ENCODE peak calls at places on chromosomes 13 and 19, in ten cellular contexts. Q is ovary, Y is esophagus squamous epithelium, L is uterus, H is heart left ventricle, K is IMR-90, E is gastrocnemius medialis, N is A549, B is NB4, V is lower leg skin. T is an unnamed sample.

GRCh38 chr13:78604782-78605611 is 1.6 kb upstream of the POU4F1 start:
- DNase-seq in L (no peak), K (peak; percentile 8), B (peak; percentile 38), Q (no peak), N (peak; percentile 58), E (no peak), Y (no peak), H (no peak), V (no peak), T (no peak)

GRCh38 chr13:114010401-114011101 is 36.7 kb upstream of the C13orf46 start:
- DNase-seq in Q (no peak), H (no peak), E (no peak), Y (no peak), V (peak; percentile 80), L (no peak), B (no peak), K (no peak), N (no peak), T (no peak)

GRCh38 chr13:39877134-39877533 is 221.7 kb downstream of the COG6 start:
- DNase-seq in L (no peak), Q (no peak), N (no peak), E (no peak), Y (no peak), H (no peak), B (no peak), K (no peak), V (no peak), T (no peak)

GRCh38 chr13:76792680-76793334 is 93.4 kb downstream of the KCTD12 start:
- DNase-seq in N (no peak), H (peak; percentile 64), Q (no peak), Y (no peak), E (peak; percentile 26), K (peak; percentile 66), L (peak; percentile 28), V (no peak), B (no peak), T (no peak)

GRCh38 chr13:93234459-93234858 is 7.9 kb downstream of the GPC6 start:
- DNase-seq in H (no peak), L (no peak), V (no peak), Y (no peak), Q (no peak), N (no peak), E (no peak), B (no peak), K (no peak), T (no peak)

GRCh38 chr13:30708541-30708940 is 26.8 kb upstream of the ALOX5AP start:
- DNase-seq in E (no peak), K (peak; percentile 69), B (no peak), Q (no peak), N (no peak), Y (no peak), L (no peak), V (no peak), H (no peak), T (no peak)

GRCh38 chr19:51485960-51486359 is 7.6 kb downstream of the CEACAM18 start:
- DNase-seq in V (no peak), E (no peak), L (no peak), K (no peak), Q (no peak), Y (no peak), H (no peak), N (no peak), B (no peak), T (no peak)

GRCh38 chr19:16164222-16164890 is 9.0 kb downstream of the CIB3 start:
- DNase-seq in E (no peak), L (no peak), Y (no peak), H (no peak), V (no peak), N (no peak), Q (no peak), B (no peak), K (no peak), T (no peak)

GRCh38 chr13:48068036-48068435 is 26.9 kb downstream of the MED4 start:
- DNase-seq in V (no peak), B (no peak), E (no peak), L (no peak), N (no peak), Q (no peak), K (no peak), H (no peak), Y (no peak), T (no peak)

GRCh38 chr13:75771818-75772217 is 135.7 kb downstream of the LMO7 start:
- DNase-seq in H (no peak), N (peak; percentile 27), Y (no peak), Q (no peak), L (no peak), B (no peak), E (no peak), K (peak; percentile 91), V (no peak), T (no peak)

GRCh38 chr19:3006075-3006767 is 22.9 kb downstream of the TLE2 start:
- DNase-seq in K (no peak), Q (no peak), L (no peak), N (no peak), E (no peak), B (no peak), V (no peak), H (no peak), Y (no peak), T (no peak)

GRCh38 chr13:54676526-54677113 is 1648.0 kb downstream of the OLFM4 start:
- DNase-seq in H (no peak), Y (no peak), B (no peak), K (no peak), N (no peak), L (no peak), E (no peak), V (no peak), Q (no peak), T (no peak)

GRCh38 chr13:64697226-64697625 is 2532.9 kb downstream of the PCDH9 start:
- DNase-seq in Y (no peak), E (no peak), N (no peak), V (no peak), Q (no peak), H (no peak), B (no peak), K (no peak), L (no peak), T (no peak)

GRCh38 chr13:67267136-67267535 is 37.0 kb upstream of the PCDH9 start:
- DNase-seq in N (no peak), H (no peak), L (no peak), E (no peak), K (peak; percentile 35), B (no peak), Y (no peak), Q (no peak), V (no peak), T (no peak)

GRCh38 chr19:56315076-56315828 is 613 bp upstream of the ZSCAN5A start:
- DNase-seq in H (peak; percentile 96), N (peak; percentile 99), E (peak; percentile 96), Q (peak; percentile 93), V (peak; percentile 98), K (peak; percentile 98), B (peak; percentile 93), L (peak; percentile 97), Y (peak; percentile 68), T (peak; percentile 71)
- TF ChIP-seq POLR2A in H (peak; percentile 59), N (peak; percentile 86), E (peak; percentile 30), Q (peak; percentile 62), V (no peak), K (no peak), B (no peak), L (peak; percentile 50), Y (no peak), T (no peak)

DNA sequence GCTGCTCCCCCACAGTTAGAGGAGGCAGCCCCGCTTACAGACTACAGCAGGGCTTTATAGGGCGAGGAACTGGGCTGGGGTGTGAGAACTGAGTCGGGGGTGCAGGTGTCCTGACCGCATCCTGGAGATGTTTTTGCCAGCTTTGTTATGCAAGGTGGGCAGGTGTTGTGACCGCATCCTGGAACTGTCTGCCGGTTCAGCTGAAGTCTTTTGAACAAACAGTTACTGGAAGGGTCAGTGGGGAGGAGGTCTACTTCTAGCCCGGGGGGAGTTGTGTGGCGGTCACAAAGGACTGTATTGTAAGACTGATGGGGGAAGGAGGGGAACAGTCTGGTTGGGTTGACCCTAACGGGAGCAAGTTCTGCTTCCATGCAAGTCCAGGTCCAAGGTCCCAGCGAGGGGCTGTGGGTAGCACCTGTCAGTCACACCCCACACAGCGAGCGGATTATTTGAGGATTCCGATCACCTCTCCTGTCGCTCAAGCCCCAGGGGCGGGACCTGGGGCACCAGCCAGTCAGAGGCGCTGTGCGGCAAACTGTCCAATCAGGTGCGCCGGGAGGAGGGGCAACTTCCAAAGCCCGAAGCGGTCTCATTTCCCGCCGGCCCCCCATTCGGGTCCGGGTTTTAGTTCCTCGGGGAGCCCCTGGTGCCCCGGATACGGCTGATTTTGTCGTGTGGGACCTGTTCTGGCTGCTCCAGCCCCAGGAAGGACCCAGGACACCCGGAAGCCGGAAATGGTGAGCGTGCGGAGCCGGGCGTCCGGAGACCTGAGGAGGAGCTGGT is at the start of gene ZNF101:
- DNase-seq in Q (peak; percentile 93), N (peak; percentile 74), V (peak; percentile 99), H (peak; percentile 94), K (peak; percentile 85), B (peak; percentile 97), L (peak; percentile 91), E (peak; percentile 86), Y (peak; percentile 83), T (peak; percentile 87)
- TF ChIP-seq POLR2A in Q (peak; percentile 22), N (peak; percentile 37), V (no peak), H (peak; percentile 54), K (no peak), B (peak; percentile 80), L (peak; percentile 34), E (no peak), Y (no peak), T (peak; percentile 80)

GRCh38 chr19:52637718-52638585 is at the start of gene ZNF83:
- DNase-seq in Y (peak; percentile 80), H (peak; percentile 97), E (peak; percentile 82), Q (peak; percentile 99), L (peak; percentile 99), K (peak; percentile 91), B (peak; percentile 90), N (no peak), V (peak; percentile 99), T (peak; percentile 86)
- TF ChIP-seq POLR2A in Y (no peak), H (peak; percentile 60), E (no peak), Q (peak; percentile 20), L (peak; percentile 41), K (peak; percentile 85), B (peak; percentile 79), N (no peak), V (no peak), T (peak; percentile 87)

GRCh38 chr19:45250216-45250831 is 747 bp upstream of the MARK4 start:
- DNase-seq in H (no peak), E (no peak), Y (no peak), L (no peak), K (no peak), N (no peak), Q (no peak), V (no peak), B (no peak), T (no peak)

GRCh38 chr19:45249261-45250033 is 1.6 kb upstream of the MARK4 start:
- DNase-seq in Y (no peak), E (no peak), N (no peak), B (no peak), V (no peak), K (no peak), Q (no peak), H (no peak), L (no peak), T (no peak)

GRCh38 chr19:45251452-45252354 is 632 bp downstream of the MARK4 start:
- DNase-seq in Q (peak; percentile 42), V (no peak), E (no peak), N (no peak), Y (no peak), L (no peak), B (peak; percentile 27), H (no peak), K (no peak), T (peak; percentile 69)

GRCh38 chr19:45253396-45254027 is 2.4 kb downstream of the MARK4 start:
- DNase-seq in V (no peak), B (no peak), Y (no peak), L (no peak), N (no peak), Q (no peak), K (peak; percentile 21), H (no peak), E (no peak), T (no peak)

GRCh38 chr19:45250832-45251451 is at the start of gene MARK4:
- DNase-seq in L (peak; percentile 44), B (peak; percentile 58), Y (no peak), K (peak; percentile 34), V (peak; percentile 88), H (peak; percentile 64), E (peak; percentile 38), N (peak; percentile 57), Q (peak; percentile 70), T (peak; percentile 96)
- TF ChIP-seq POLR2A in L (peak; percentile 27), B (no peak), Y (no peak), K (no peak), V (no peak), H (peak; percentile 43), E (peak; percentile 48), N (peak; percentile 54), Q (no peak), T (no peak)

T was measured in GM12892.